ENCODE peak calls at places on chromosome 3, in four cellular contexts. A, F, V and Z are unnamed samples.

GRCh38 chr3:56702487-56703315 is 19.6 kb upstream of the TASOR start:
- DNase-seq in A (no peak), V (peak; percentile 60), F (no peak), Z (peak; percentile 74)

GRCh38 chr3:197495999-197496745 is 59.6 kb downstream of the BDH1 start:
- DNase-seq in A (no peak), V (no peak), F (no peak), Z (no peak)

GRCh38 chr3:122938756-122939425 is 88.7 kb downstream of the SEMA5B start:
- DNase-seq in F (no peak), A (no peak), V (no peak), Z (no peak)

GRCh38 chr3:186772886-186773417 is 10.4 kb upstream of the EIF4A2 start:
- DNase-seq in V (peak; percentile 80), A (peak; percentile 13), F (peak; percentile 88), Z (peak; percentile 69)

GRCh38 chr3:185959609-185960517 is 22.0 kb upstream of the TRA2B start:
- DNase-seq in A (no peak), V (no peak), F (no peak), Z (peak; percentile 30)

GRCh38 chr3:45462522-45463262 is 74.3 kb downstream of the LARS2 start:
- DNase-seq in F (no peak), A (no peak), V (peak; percentile 72), Z (no peak)

GRCh38 chr3:9251055-9251786 is 1.8 kb upstream of the SRGAP3 start:
- DNase-seq in F (no peak), V (no peak), A (no peak), Z (no peak)

GRCh38 chr3:108183178-108183577 is 39.0 kb downstream of the IFT57 start:
- DNase-seq in A (no peak), F (no peak), V (no peak), Z (peak; percentile 71)

GRCh38 chr3:76900571-76900970 is 139.3 kb upstream of the ROBO2 start:
- DNase-seq in A (no peak), V (no peak), F (no peak), Z (no peak)

GRCh38 chr3:64327039-64327804 is 102.0 kb upstream of the PRICKLE2 start:
- DNase-seq in F (no peak), A (no peak), V (no peak), Z (peak; percentile 48)

GRCh38 chr3:147008886-147009285 is 397.5 kb downstream of the ZIC4 start:
- DNase-seq in F (no peak), V (no peak), A (no peak), Z (no peak)

GRCh38 chr3:45896956-45897355 is 10.6 kb downstream of the CCR9 start:
- DNase-seq in V (no peak), F (no peak), A (no peak), Z (peak; percentile 60)

GRCh38 chr3:150410311-150411105 is 2.4 kb downstream of the TSC22D2 start:
- DNase-seq in V (peak; percentile 40), A (peak; percentile 18), F (peak; percentile 71), Z (peak; percentile 51)

GRCh38 chr3:95172549-95172948 is 1109.7 kb downstream of the NSUN3 start:
- DNase-seq in V (no peak), A (no peak), F (no peak), Z (no peak)

GRCh38 chr3:117622130-117622841 is 912.7 kb downstream of the TUSC7 start:
- DNase-seq in V (no peak), F (no peak), A (no peak), Z (peak; percentile 98)

GRCh38 chr3:33732394-33732793 is 14.3 kb upstream of the CLASP2 start:
- DNase-seq in A (no peak), V (no peak), F (no peak), Z (peak; percentile 9)

GRCh38 chr3:47979070-47979469 is 37.1 kb downstream of the MAP4 start:
- DNase-seq in F (no peak), V (no peak), A (no peak), Z (no peak)

GRCh38 chr3:169891886-169892285 is 19.5 kb upstream of the SAMD7 start:
- DNase-seq in F (no peak), V (no peak), A (no peak), Z (no peak)

GRCh38 chr3:61687206-61687605 is 125.8 kb downstream of the PTPRG start:
- DNase-seq in F (no peak), A (no peak), V (no peak), Z (no peak)

GRCh38 chr3:115713247-115713646 is 89.9 kb downstream of the GAP43 start:
- DNase-seq in V (no peak), A (peak; percentile 4), F (peak; percentile 70), Z (no peak)

GRCh38 chr3:49260711-49261357 is 16.2 kb downstream of the C3orf62 start:
- DNase-seq in V (no peak), A (no peak), F (no peak), Z (no peak)

GRCh38 chr3:198081421-198081844 is 121.4 kb downstream of the LMLN start:
- DNase-seq in V (no peak), A (no peak), F (no peak), Z (no peak)

GRCh38 chr3:4814302-4814903 is 164.8 kb upstream of the BHLHE40 start:
- DNase-seq in A (peak; percentile 22), F (peak; percentile 72), V (no peak), Z (no peak)